ENCODE peak calls at places on chromosomes 2 and 18, in ten cellular contexts. O is heart right ventricle; C is fibroblast of lung; M is SJSA1; L is HCT116; Z is mesendoderm; G is pancreas; U is neural progenitor cell; S is ovary; J is CD8-positive, alpha-beta memory T cell. T is an unnamed sample.

GRCh38 chr2:212794471-212794870 is 255.9 kb upstream of the ERBB4 start:
- DNase-seq in O (no peak), C (no peak), M (no peak), L (no peak), Z (no peak), G (no peak), U (no peak), S (no peak), J (no peak), T (no peak)

GRCh38 chr2:4635289-4635688 is 931.9 kb downstream of the DCDC2C start:
- DNase-seq in O (no peak), C (no peak), M (no peak), L (no peak), Z (no peak), G (no peak), U (no peak), S (no peak), J (no peak), T (no peak)

GRCh38 chr2:96139181-96139758 is 968 bp upstream of the ASTL start:
- DNase-seq in O (peak; percentile 3), C (no peak), M (no peak), L (no peak), Z (peak; percentile 57), G (peak; percentile 27), U (no peak), S (no peak), J (no peak), T (no peak)

GRCh38 chr2:30765226-30765625 is 42.0 kb downstream of the CAPN13 start:
- DNase-seq in O (no peak), C (no peak), M (no peak), L (no peak), Z (no peak), G (no peak), U (no peak), S (no peak), J (no peak), T (no peak)

GRCh38 chr18:23056315-23056714 is 79.0 kb upstream of the CABLES1 start:
- DNase-seq in O (no peak), C (no peak), M (no peak), L (no peak), Z (no peak), G (no peak), U (no peak), S (no peak), J (no peak), T (no peak)

GRCh38 chr2:41378420-41378819 is 669.4 kb upstream of the PKDCC start:
- DNase-seq in O (no peak), C (no peak), M (no peak), L (no peak), Z (no peak), G (no peak), U (no peak), S (no peak), J (no peak), T (no peak)

GRCh38 chr2:126862730-126863129 is 36.0 kb upstream of the TEX51 start:
- DNase-seq in O (no peak), C (no peak), M (no peak), L (no peak), Z (no peak), G (no peak), U (no peak), S (no peak), J (no peak), T (no peak)

GRCh38 chr18:8960740-8961657 is 141.5 kb upstream of the NDUFV2 start:
- DNase-seq in O (no peak), C (peak; percentile 90), M (no peak), L (no peak), Z (no peak), G (no peak), U (no peak), S (no peak), J (no peak), T (peak; percentile 53)

GRCh38 chr18:26901020-26901419 is 35.5 kb upstream of the AQP4 start:
- DNase-seq in O (no peak), C (no peak), M (no peak), L (no peak), Z (no peak), G (no peak), U (no peak), S (no peak), J (no peak), T (no peak)

GRCh38 chr18:23716516-23716915 is 27.3 kb downstream of the LAMA3 start:
- DNase-seq in O (no peak), C (peak; percentile 94), M (peak; percentile 32), L (no peak), Z (peak; percentile 88), G (no peak), U (no peak), S (no peak), J (no peak), T (no peak)

GRCh38 chr2:182503886-182504285 is 77.0 kb upstream of the PDE1A start:
- DNase-seq in O (no peak), C (peak; percentile 54), M (peak; percentile 19), L (no peak), Z (no peak), G (no peak), U (no peak), S (no peak), J (no peak), T (no peak)

GRCh38 chr18:79395308-79395640 is 456 bp upstream of the NFATC1 start:
- DNase-seq in O (no peak), C (no peak), M (no peak), L (no peak), Z (no peak), G (no peak), U (peak; percentile 33), S (no peak), J (no peak), T (no peak)

GRCh38 chr18:51537487-51537886 is 340.0 kb upstream of the MEX3C start:
- DNase-seq in O (peak; percentile 17), C (peak; percentile 8), M (no peak), L (no peak), Z (peak; percentile 75), G (peak; percentile 56), U (peak; percentile 68), S (no peak), J (no peak), T (no peak)

GRCh38 chr2:69911985-69912563 is 2.8 kb upstream of the MXD1 start:
- DNase-seq in O (no peak), C (peak; percentile 50), M (peak; percentile 39), L (peak; percentile 46), Z (peak; percentile 71), G (no peak), U (peak; percentile 73), S (no peak), J (peak; percentile 60), T (no peak)

GRCh38 chr18:25467226-25468065 is 115.5 kb upstream of the ZNF521 start:
- DNase-seq in O (peak; percentile 70), C (peak; percentile 41), M (peak; percentile 38), L (no peak), Z (no peak), G (no peak), U (peak; percentile 37), S (no peak), J (no peak), T (no peak)

GRCh38 chr18:77862358-77862757 is 612.7 kb downstream of the GALR1 start:
- DNase-seq in O (no peak), C (no peak), M (no peak), L (no peak), Z (no peak), G (no peak), U (no peak), S (no peak), J (no peak), T (no peak)

GRCh38 chr2:16649353-16650286 is 16.0 kb downstream of the CYRIA start:
- DNase-seq in O (no peak), C (no peak), M (peak; percentile 38), L (no peak), Z (no peak), G (no peak), U (no peak), S (no peak), J (no peak), T (no peak)

GRCh38 chr2:150438654-150439053 is 48.8 kb downstream of the RND3 start:
- DNase-seq in O (no peak), C (peak; percentile 21), M (no peak), L (no peak), Z (no peak), G (no peak), U (no peak), S (no peak), J (no peak), T (no peak)

GRCh38 chr2:156565066-156565710 is 129.0 kb downstream of the GPD2 start:
- DNase-seq in O (no peak), C (peak; percentile 98), M (peak; percentile 96), L (no peak), Z (peak; percentile 85), G (no peak), U (peak; percentile 69), S (no peak), J (no peak), T (no peak)

GRCh38 chr2:241855245-241855887 is 3.3 kb downstream of the PDCD1 start:
- DNase-seq in O (peak; percentile 19), C (no peak), M (no peak), L (no peak), Z (no peak), G (peak; percentile 35), U (no peak), S (peak; percentile 21), J (no peak), T (no peak)
- H3K27ac ChIP-seq in O (peak overlapping the region; percentile 31), C (no peak overlapping the region), M (no peak overlapping the region), L (no peak overlapping the region), Z (no peak overlapping the region), G (no peak overlapping the region), U (no peak overlapping the region), S (no peak overlapping the region), J (no peak overlapping the region), T (no peak overlapping the region)

GRCh38 chr2:54908591-54908990 is 141.7 kb downstream of the RTN4 start:
- DNase-seq in O (no peak), C (no peak), M (no peak), L (no peak), Z (no peak), G (no peak), U (no peak), S (no peak), J (no peak), T (no peak)
- H3K36me3 ChIP-seq in O (no peaks in the 10 kb centered on the region), C (no peaks in the 10 kb centered on the region), M (no peaks in the 10 kb centered on the region), L (no peaks in the 10 kb centered on the region), Z (no peaks in the 10 kb centered on the region), G (no peaks in the 10 kb centered on the region), U (no peaks in the 10 kb centered on the region), S (no peaks in the 10 kb centered on the region), J (no peaks in the 10 kb centered on the region), T (no peaks in the 10 kb centered on the region)

GRCh38 chr18:57427429-57428181 is 7.6 kb upstream of the ONECUT2 start:
- DNase-seq in O (no peak), C (no peak), M (no peak), L (no peak), Z (peak; percentile 66), G (no peak), U (peak; percentile 73), S (no peak), J (no peak), T (no peak)
- H3K27me3 ChIP-seq in O (peaks cover 100% of the 10 kb centered on the region), C (peaks cover 49% of the 10 kb centered on the region), M (peaks cover 56% of the 10 kb centered on the region), L (peaks cover 41% of the 10 kb centered on the region), Z (peaks cover 25% of the 10 kb centered on the region), G (peaks cover 28% of the 10 kb centered on the region), U (peaks cover 100% of the 10 kb centered on the region), S (peaks cover 8% of the 10 kb centered on the region), J (peaks cover 37% of the 10 kb centered on the region), T (peaks cover 4% of the 10 kb centered on the region)

DNA sequence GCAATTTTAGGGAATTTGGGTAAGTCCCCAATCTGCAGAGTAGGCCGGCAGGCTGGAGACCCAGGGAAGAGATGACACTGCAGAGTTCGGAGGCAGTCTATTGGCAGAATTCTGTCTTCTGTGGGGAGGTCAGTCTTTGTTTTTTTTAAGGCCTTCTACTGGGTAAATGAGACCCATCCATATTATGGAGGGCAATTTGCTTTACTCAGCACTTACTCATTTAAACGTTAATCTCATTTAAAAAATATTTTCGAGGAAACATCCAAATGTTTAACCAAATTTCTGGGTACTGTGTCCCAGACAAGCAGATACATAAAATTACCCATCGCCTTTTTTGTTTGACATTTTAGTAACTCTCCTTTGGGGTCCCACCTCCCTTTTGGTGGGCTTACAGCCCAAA is 139.5 kb downstream of the IRS1 start:
- DNase-seq in O (no peak), C (no peak), M (no peak), L (no peak), Z (no peak), G (no peak), U (no peak), S (no peak), J (no peak), T (no peak)
- H3K27ac ChIP-seq in O (no peak overlapping the region), C (peak overlapping the region; percentile 13), M (peak overlapping the region; percentile 26), L (peak overlapping the region; percentile 98), Z (no peak overlapping the region), G (no peak overlapping the region), U (no peak overlapping the region), S (no peak overlapping the region), J (no peak overlapping the region), T (peak overlapping the region; percentile 8)

T was measured in Panc1.